ENCODE peak calls at places on chromosomes 3 and 15, in four cellular contexts. E is HepG2, H is K562, N is H1. I is an unnamed sample.

GRCh38 chr15:37109952-37110630 is 9.7 kb upstream of the MEIS2 start:
- DNase-seq in E (no peak), H (no peak), N (peak), I (no peak)

GRCh38 chr15:23645379-23646164 is 2.1 kb downstream of the MAGEL2 start:
- DNase-seq in E (peak), H (no peak), N (peak), I (no peak)

GRCh38 chr3:128497305-128498126 is 4.5 kb upstream of the GATA2 start:
- DNase-seq in E (no peak), H (peak), N (peak), I (no peak)

GRCh38 chr3:45852828-45853227 is 10.9 kb upstream of the LZTFL1 start:
- DNase-seq in E (no peak), H (no peak), N (no peak), I (no peak)

GRCh38 chr3:39577541-39577940 is 110.1 kb downstream of the MOBP start:
- DNase-seq in E (no peak), H (no peak), N (peak), I (no peak)

GRCh38 chr3:55207744-55208143 is 279.4 kb downstream of the WNT5A start:
- DNase-seq in E (no peak), H (no peak), N (no peak), I (no peak)

GRCh38 chr3:124986153-124987143 is 51.9 kb upstream of the MUC13 start:
- DNase-seq in E (no peak), H (peak), N (no peak), I (peak)

GRCh38 chr15:70432924-70433500 is 330.3 kb downstream of the UACA start:
- DNase-seq in E (no peak), H (peak), N (no peak), I (no peak)

GRCh38 chr15:68816795-68817303 is 3.8 kb downstream of the ANP32A start:
- DNase-seq in E (peak), H (no peak), N (peak), I (no peak)

GRCh38 chr15:60994842-60995495 is 234.1 kb downstream of the RORA start:
- DNase-seq in E (no peak), H (no peak), N (no peak), I (no peak)

GRCh38 chr15:24633082-24633481 is 42.5 kb upstream of the NPAP1 start:
- DNase-seq in E (no peak), H (no peak), N (no peak), I (no peak)

GRCh38 chr3:126319701-126320295 is 37.4 kb downstream of the KLF15 start:
- DNase-seq in E (no peak), H (no peak), N (no peak), I (no peak)

GRCh38 chr3:185823280-185824044 is 1.4 kb downstream of the IGF2BP2 start:
- DNase-seq in E (no peak), H (peak), N (peak), I (no peak)

GRCh38 chr3:129783470-129783869 is 110.0 kb downstream of the TMCC1 start:
- DNase-seq in E (no peak), H (no peak), N (no peak), I (no peak)

GRCh38 chr15:52803543-52804306 is 13.6 kb upstream of the ONECUT1 start:
- DNase-seq in E (no peak), H (no peak), N (no peak), I (no peak)

GRCh38 chr3:188006726-188007393 is 147.1 kb upstream of the LPP start:
- DNase-seq in E (no peak), H (no peak), N (no peak), I (no peak)

GRCh38 chr15:94453227-94453626 is 221.9 kb downstream of the MCTP2 start:
- DNase-seq in E (no peak), H (no peak), N (no peak), I (no peak)

GRCh38 chr3:16377847-16378302 is 112.9 kb downstream of the OXNAD1 start:
- DNase-seq in E (no peak), H (no peak), N (no peak), I (no peak)

GRCh38 chr3:155664922-155665695 is 79.8 kb downstream of the PLCH1 start:
- DNase-seq in E (peak), H (no peak), N (no peak), I (peak)

GRCh38 chr15:79171320-79172031 is 80.9 kb upstream of the RASGRF1 start:
- DNase-seq in E (no peak), H (no peak), N (peak), I (no peak)

GRCh38 chr3:186044973-186045372 is 63.9 kb downstream of the ETV5 start:
- DNase-seq in E (peak), H (no peak), N (peak), I (no peak)

GRCh38 chr3:115659861-115660260 is 36.6 kb downstream of the GAP43 start:
- DNase-seq in E (no peak), H (no peak), N (no peak), I (no peak)

GRCh38 chr3:177104299-177104992 is 92.8 kb downstream of the TBL1XR1 start:
- DNase-seq in E (no peak), H (no peak), N (no peak), I (no peak)

GRCh38 chr3:37162501-37163245 is 11.7 kb downstream of the LRRFIP2 start:
- DNase-seq in E (no peak), H (no peak), N (no peak), I (no peak)

GRCh38 chr15:100887211-100887913 is 7.7 kb downstream of the ALDH1A3 start:
- DNase-seq in E (no peak), H (no peak), N (no peak), I (no peak)

GRCh38 chr15:58770519-58770856 is 614 bp upstream of the MINDY2 start:
- DNase-seq in E (no peak), H (peak), N (no peak), I (no peak)

GRCh38 chr3:2823016-2823415 is 287.2 kb downstream of the IL5RA start:
- DNase-seq in E (no peak), H (no peak), N (no peak), I (no peak)

GRCh38 chr15:51356983-51357382 is 15.5 kb downstream of the GLDN start:
- DNase-seq in E (no peak), H (no peak), N (no peak), I (no peak)

GRCh38 chr3:67437090-67437489 is 217.3 kb downstream of the SUCLG2 start:
- DNase-seq in E (peak), H (no peak), N (no peak), I (no peak)

GRCh38 chr3:12938258-12938711 is 96.9 kb upstream of the RPL32 start:
- DNase-seq in E (no peak), H (no peak), N (no peak), I (no peak)

GRCh38 chr15:88653200-88654064 is 14.6 kb downstream of the ISG20 start:
- DNase-seq in E (no peak), H (no peak), N (peak), I (no peak)

GRCh38 chr3:152399374-152399773 is 130.6 kb downstream of the MBNL1 start:
- DNase-seq in E (no peak), H (no peak), N (no peak), I (no peak)

GRCh38 chr3:59709702-59710555 is 660.1 kb upstream of the CFAP20DC start:
- DNase-seq in E (no peak), H (no peak), N (no peak), I (no peak)

GRCh38 chr15:57288926-57289650 is 87.2 kb upstream of the CGNL1 start:
- DNase-seq in E (no peak), H (no peak), N (no peak), I (no peak)

GRCh38 chr15:52261498-52262242 is 33.9 kb downstream of the MYO5C start:
- DNase-seq in E (no peak), H (no peak), N (peak), I (peak)

GRCh38 chr3:186121968-186122367 is 13.1 kb upstream of the ETV5 start:
- DNase-seq in E (no peak), H (no peak), N (peak), I (no peak)

GRCh38 chr3:169591983-169592644 is 71.4 kb downstream of the MECOM start:
- DNase-seq in E (no peak), H (no peak), N (no peak), I (no peak)

GRCh38 chr15:61828860-61829513 is 231.3 kb downstream of the VPS13C start:
- DNase-seq in E (no peak), H (no peak), N (no peak), I (no peak)

GRCh38 chr15:57485869-57486268 is 105.8 kb upstream of the MYZAP start:
- DNase-seq in E (peak), H (no peak), N (no peak), I (peak)

GRCh38 chr3:31544634-31545033 is 11.9 kb downstream of the STT3B start:
- DNase-seq in E (peak), H (no peak), N (no peak), I (no peak)

GRCh38 chr3:4993276-4994143 is 14.3 kb downstream of the BHLHE40 start:
- DNase-seq in E (no peak), H (no peak), N (no peak), I (no peak)
- TF ChIP-seq FOSL1 in E (no peak), H (no peak), N (no peak), I (no peak)

GRCh38 chr15:41820791-41821423 is 7.0 kb upstream of the JMJD7 start:
- DNase-seq in E (no peak), H (no peak), N (no peak), I (no peak)

GRCh38 chr15:41817327-41817726 is 10.6 kb upstream of the JMJD7 start:
- DNase-seq in E (no peak), H (peak), N (no peak), I (no peak)

GRCh38 chr15:41821831-41822230 is 6.1 kb upstream of the JMJD7 start:
- DNase-seq in E (no peak), H (peak), N (no peak), I (no peak)

GRCh38 chr15:41817781-41818180 is 10.1 kb upstream of the JMJD7 start:
- DNase-seq in E (no peak), H (no peak), N (no peak), I (no peak)

GRCh38 chr15:41819455-41820050 is 8.3 kb upstream of the JMJD7 start:
- DNase-seq in E (no peak), H (no peak), N (no peak), I (no peak)
- TF ChIP-seq YY1 in E (no peak), H (no peak), N (no peak), I (no peak)

GRCh38 chr3:79366414-79366813 is 401.4 kb downstream of the ROBO1 start:
- DNase-seq in E (no peak), H (no peak), N (no peak), I (no peak)
- TF ChIP-seq FOSL1 in E (no peak), H (no peak), N (no peak), I (no peak)

GRCh38 chr3:4396006-4396405 is 71.1 kb downstream of the SUMF1 start:
- DNase-seq in E (no peak), H (no peak), N (no peak), I (no peak)

GRCh38 chr3:4398906-4399305 is 68.2 kb downstream of the SUMF1 start:
- DNase-seq in E (no peak), H (no peak), N (no peak), I (no peak)

GRCh38 chr3:4396599-4396998 is 70.5 kb downstream of the SUMF1 start:
- DNase-seq in E (no peak), H (no peak), N (no peak), I (no peak)

GRCh38 chr3:4399476-4399875 is 67.6 kb downstream of the SUMF1 start:
- DNase-seq in E (no peak), H (no peak), N (no peak), I (no peak)

GRCh38 chr3:4398120-4398740 is 68.8 kb downstream of the SUMF1 start:
- DNase-seq in E (no peak), H (no peak), N (no peak), I (no peak)
- TF ChIP-seq YY1 in E (no peak), H (no peak), N (no peak), I (no peak)

DNA sequence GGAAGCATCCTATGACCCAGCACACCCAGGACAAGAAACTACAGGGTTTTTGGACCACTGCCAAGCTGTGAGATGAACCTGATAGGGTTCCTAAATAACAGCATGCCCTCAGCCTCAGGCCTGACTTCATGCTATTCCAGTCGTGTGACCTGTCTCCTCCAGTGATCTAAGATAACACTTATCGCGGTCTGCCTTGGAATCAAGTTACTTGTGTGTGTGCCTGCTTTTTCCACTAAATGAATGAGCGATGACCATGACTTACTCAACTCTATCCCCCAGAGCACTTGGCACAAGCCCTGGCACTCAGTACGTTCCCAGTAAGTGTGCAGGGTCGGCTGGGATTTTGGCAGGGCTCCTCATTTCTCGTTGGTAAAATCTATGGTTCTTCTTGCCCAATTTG is 172.7 kb upstream of the TP63 start:
- DNase-seq in E (no peak), H (no peak), N (no peak), I (no peak)
- TF ChIP-seq FOSL1 in E (no peak), H (no peak), N (no peak), I (no peak)

GRCh38 chr3:103909395-103909794 is 1457.3 kb upstream of the ALCAM start:
- DNase-seq in E (no peak), H (no peak), N (no peak), I (no peak)

GRCh38 chr3:103907567-103907966 is 1459.1 kb upstream of the ALCAM start:
- DNase-seq in E (peak), H (no peak), N (no peak), I (no peak)

GRCh38 chr3:103904991-103905390 is 1461.7 kb upstream of the ALCAM start:
- DNase-seq in E (no peak), H (no peak), N (no peak), I (no peak)

GRCh38 chr3:103906808-103907207 is 1459.9 kb upstream of the ALCAM start:
- DNase-seq in E (no peak), H (no peak), N (no peak), I (no peak)

GRCh38 chr3:103906304-103906703 is 1460.4 kb upstream of the ALCAM start:
- DNase-seq in E (no peak), H (no peak), N (no peak), I (no peak)
- TF ChIP-seq YY1 in E (no peak), H (no peak), N (no peak), I (no peak)

DNA sequence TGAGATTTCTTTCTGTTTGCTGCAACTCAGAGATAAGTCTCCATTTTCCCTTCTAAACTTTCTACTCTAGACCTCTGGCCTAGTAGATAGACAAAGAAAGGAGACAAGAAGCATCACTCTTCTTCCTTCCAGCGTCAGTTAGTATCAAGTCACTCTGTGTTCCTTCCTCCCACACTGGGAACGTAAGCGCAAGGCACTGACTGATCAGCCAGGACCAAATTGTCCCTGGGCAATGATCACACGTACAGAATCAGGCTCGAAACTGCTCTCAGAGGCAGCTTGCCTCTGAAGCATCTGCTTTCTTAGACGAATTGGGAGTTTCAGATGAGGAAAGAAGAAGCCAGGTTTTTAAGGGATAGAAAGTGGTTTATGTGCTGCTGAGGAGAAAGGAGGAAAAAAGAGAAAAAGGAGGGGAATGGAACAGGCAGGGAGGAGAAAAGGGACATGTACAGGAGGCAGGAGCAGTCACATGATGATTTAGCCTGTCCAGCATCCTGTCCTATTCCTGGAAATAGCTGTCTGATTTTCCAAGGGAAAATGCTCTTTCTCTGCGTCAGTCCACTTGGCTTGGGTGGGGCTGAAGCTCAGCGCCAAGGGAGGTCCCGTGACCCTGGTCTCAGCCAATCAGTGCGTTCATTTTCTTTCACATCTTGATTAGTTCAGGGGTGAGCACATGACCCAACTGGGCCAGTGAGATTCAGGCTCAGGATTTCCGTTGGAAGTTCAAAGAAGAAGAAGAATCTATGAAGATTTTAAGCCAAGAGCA is 102.0 kb upstream of the PRICKLE2 start:
- DNase-seq in E (no peak), H (peak), N (no peak), I (no peak)
- TF ChIP-seq FOSL1 in E (no peak), H (no peak), N (no peak), I (no peak)

GRCh38 chr15:84855765-84856164 is 28.7 kb upstream of the SLC28A1 start:
- DNase-seq in E (no peak), H (no peak), N (no peak), I (no peak)

GRCh38 chr15:84856731-84857417 is 27.6 kb upstream of the SLC28A1 start:
- DNase-seq in E (no peak), H (no peak), N (no peak), I (no peak)

GRCh38 chr15:84855032-84855645 is 29.3 kb upstream of the SLC28A1 start:
- DNase-seq in E (no peak), H (no peak), N (no peak), I (no peak)

GRCh38 chr15:84847382-84847781 is 30.2 kb downstream of the ALPK3 start:
- DNase-seq in E (no peak), H (no peak), N (no peak), I (no peak)

DNA sequence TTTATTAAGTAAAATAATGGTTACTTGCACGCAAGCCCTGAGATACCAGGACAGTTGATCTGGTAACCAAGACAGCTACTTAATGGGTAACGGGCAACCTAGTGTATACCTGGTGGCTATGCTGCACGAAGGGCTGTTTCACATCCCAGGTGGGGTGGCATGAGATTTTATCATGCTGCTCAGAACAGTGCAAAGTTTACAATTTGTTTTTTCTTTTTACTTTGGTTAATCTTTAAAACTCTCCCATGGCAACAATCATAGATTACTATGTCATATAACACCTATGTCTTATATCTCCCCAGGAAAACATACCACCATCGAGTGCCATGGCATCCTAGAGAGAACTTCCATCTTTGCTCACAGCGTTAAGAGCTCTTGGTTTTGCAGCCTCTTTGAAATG is 32.2 kb upstream of the SLC28A1 start:
- DNase-seq in E (no peak), H (no peak), N (no peak), I (no peak)
- TF ChIP-seq YY1 in E (no peak), H (no peak), N (no peak), I (no peak)

DNA sequence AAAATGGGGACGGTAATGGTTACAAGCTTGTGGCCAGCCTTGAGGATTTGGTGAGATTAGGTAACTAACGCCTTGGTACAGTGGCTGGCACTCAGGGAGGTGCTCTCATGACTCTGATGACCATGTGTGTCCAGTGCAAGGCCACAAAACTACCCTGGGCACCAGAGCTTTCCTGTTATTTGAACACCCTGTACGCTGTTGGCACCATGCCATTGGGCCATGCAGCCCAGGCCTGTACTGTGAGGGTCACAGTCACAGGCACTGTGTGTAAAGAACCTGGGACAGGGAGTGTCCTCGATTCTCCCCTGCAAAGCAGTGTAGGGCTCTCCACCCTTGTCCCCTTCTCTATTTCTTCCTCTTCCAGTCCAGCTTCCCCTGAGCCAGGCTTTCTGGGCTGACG is 6.3 kb downstream of the TMEM43 start:
- DNase-seq in E (no peak), H (no peak), N (no peak), I (no peak)
- TF ChIP-seq FOSL1 in E (no peak), H (no peak), N (no peak), I (no peak)